ENCODE peak calls at places on chromosomes 5 and 9, in seven cellular contexts. W, S, M, O, P, A and N are unnamed samples.

GRCh38 chr5:18000744-18001143 is 366.5 kb downstream of the TAF11L14 start:
- DNase-seq in W (no peak), S (no peak), M (no peak), O (no peak), P (no peak), A (no peak), N (no peak)

GRCh38 chr5:114223866-114224265 is 138.0 kb upstream of the KCNN2 start:
- DNase-seq in W (no peak), S (no peak), M (peak), O (peak), P (no peak), A (no peak), N (peak)

GRCh38 chr5:67773439-67773988 is 442.0 kb upstream of the PIK3R1 start:
- DNase-seq in W (no peak), S (peak), M (no peak), O (no peak), P (no peak), A (no peak), N (no peak)

GRCh38 chr5:11384441-11385250 is 519.6 kb downstream of the CTNND2 start:
- DNase-seq in W (no peak), S (peak), M (no peak), O (peak), P (peak), A (no peak), N (peak)

GRCh38 chr9:88143944-88144343 is 5.7 kb upstream of the SPATA31C2 start:
- DNase-seq in W (no peak), S (no peak), M (no peak), O (no peak), P (no peak), A (no peak), N (no peak)

GRCh38 chr5:39517800-39518199 is 93.0 kb upstream of the DAB2 start:
- DNase-seq in W (peak), S (no peak), M (peak), O (no peak), P (no peak), A (peak), N (no peak)

GRCh38 chr5:139845846-139846681 is 50.5 kb downstream of the PSD2 start:
- DNase-seq in W (no peak), S (no peak), M (no peak), O (no peak), P (no peak), A (no peak), N (no peak)

GRCh38 chr5:140575309-140575708 is 10.7 kb downstream of the SLC35A4 start:
- DNase-seq in W (no peak), S (peak), M (peak), O (peak), P (no peak), A (no peak), N (peak)

GRCh38 chr5:53035868-53036381 is 46.8 kb downstream of the ITGA2 start:
- DNase-seq in W (no peak), S (no peak), M (peak), O (peak), P (no peak), A (peak), N (peak)

GRCh38 chr9:132283863-132284262 is 70.9 kb downstream of the SETX start:
- DNase-seq in W (no peak), S (no peak), M (peak), O (no peak), P (no peak), A (no peak), N (no peak)

GRCh38 chr5:21236896-21237830 is 1249.2 kb upstream of the CDH18 start:
- DNase-seq in W (no peak), S (no peak), M (peak), O (no peak), P (no peak), A (no peak), N (no peak)

GRCh38 chr5:13278148-13278547 is 666.3 kb downstream of the DNAH5 start:
- DNase-seq in W (no peak), S (no peak), M (no peak), O (peak), P (no peak), A (no peak), N (no peak)

GRCh38 chr9:114385412-114386181 is 2.2 kb downstream of the AKNA start:
- DNase-seq in W (peak), S (peak), M (peak), O (no peak), P (no peak), A (no peak), N (no peak)

GRCh38 chr9:114384836-114385411 is 2.9 kb downstream of the AKNA start:
- DNase-seq in W (no peak), S (no peak), M (no peak), O (no peak), P (no peak), A (no peak), N (no peak)

GRCh38 chr9:114383866-114384231 is 3.9 kb downstream of the AKNA start:
- DNase-seq in W (no peak), S (no peak), M (no peak), O (no peak), P (no peak), A (no peak), N (no peak)

GRCh38 chr9:114380988-114381387 is 6.8 kb downstream of the AKNA start:
- DNase-seq in W (no peak), S (peak), M (no peak), O (no peak), P (no peak), A (no peak), N (no peak)

GRCh38 chr9:114382951-114383865 is 4.6 kb downstream of the AKNA start:
- DNase-seq in W (no peak), S (peak), M (no peak), O (peak), P (peak), A (no peak), N (no peak)
- TF ChIP-seq CTCF in W (peak), S (no peak), M (peak), O (no peak), P (no peak), A (no peak), N (no peak)

GRCh38 chr5:169148066-169148740 is 152.7 kb downstream of the SLIT3 start:
- DNase-seq in W (no peak), S (no peak), M (no peak), O (no peak), P (no peak), A (no peak), N (no peak)

GRCh38 chr5:169147542-169147941 is 153.4 kb downstream of the SLIT3 start:
- DNase-seq in W (no peak), S (no peak), M (no peak), O (no peak), P (no peak), A (no peak), N (no peak)

GRCh38 chr5:169150108-169150507 is 150.8 kb downstream of the SLIT3 start:
- DNase-seq in W (no peak), S (no peak), M (no peak), O (no peak), P (no peak), A (no peak), N (no peak)

GRCh38 chr5:169151051-169151805 is 149.7 kb downstream of the SLIT3 start:
- DNase-seq in W (no peak), S (no peak), M (no peak), O (peak), P (no peak), A (no peak), N (no peak)

GRCh38 chr5:169149317-169149716 is 151.6 kb downstream of the SLIT3 start:
- DNase-seq in W (no peak), S (no peak), M (no peak), O (peak), P (no peak), A (peak), N (peak)
- TF ChIP-seq CTCF in W (peak), S (no peak), M (peak), O (peak), P (peak), A (peak), N (peak)

DNA sequence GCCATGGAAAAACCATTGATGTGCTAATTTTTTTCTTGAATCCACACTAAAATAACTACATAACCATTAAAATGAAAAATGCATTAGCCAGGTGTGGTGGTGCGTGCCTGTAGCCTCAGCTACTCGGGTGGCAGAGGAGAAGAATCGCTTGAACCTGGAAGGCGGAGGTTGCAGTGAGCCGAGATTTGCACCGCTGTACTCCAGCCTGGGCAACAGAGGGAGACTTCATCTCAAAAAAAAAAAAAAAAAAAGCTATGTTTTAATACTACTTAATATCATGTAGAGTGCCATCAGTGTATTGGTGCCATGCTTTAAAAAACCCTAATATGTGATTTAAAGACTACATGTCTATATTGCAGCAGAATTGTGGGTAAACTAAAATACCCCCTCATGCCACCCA is 58.9 kb downstream of the NDFIP1 start:
- DNase-seq in W (no peak), S (no peak), M (peak), O (no peak), P (no peak), A (no peak), N (no peak)
- TF ChIP-seq CTCF in W (peak), S (no peak), M (peak), O (peak), P (no peak), A (no peak), N (no peak)

GRCh38 chr5:127878174-127878750 is 175.1 kb downstream of the CCDC192 start:
- DNase-seq in W (no peak), S (no peak), M (peak), O (peak), P (peak), A (peak), N (peak)
- TF ChIP-seq CTCF in W (peak), S (peak), M (peak), O (peak), P (peak), A (peak), N (peak)

DNA sequence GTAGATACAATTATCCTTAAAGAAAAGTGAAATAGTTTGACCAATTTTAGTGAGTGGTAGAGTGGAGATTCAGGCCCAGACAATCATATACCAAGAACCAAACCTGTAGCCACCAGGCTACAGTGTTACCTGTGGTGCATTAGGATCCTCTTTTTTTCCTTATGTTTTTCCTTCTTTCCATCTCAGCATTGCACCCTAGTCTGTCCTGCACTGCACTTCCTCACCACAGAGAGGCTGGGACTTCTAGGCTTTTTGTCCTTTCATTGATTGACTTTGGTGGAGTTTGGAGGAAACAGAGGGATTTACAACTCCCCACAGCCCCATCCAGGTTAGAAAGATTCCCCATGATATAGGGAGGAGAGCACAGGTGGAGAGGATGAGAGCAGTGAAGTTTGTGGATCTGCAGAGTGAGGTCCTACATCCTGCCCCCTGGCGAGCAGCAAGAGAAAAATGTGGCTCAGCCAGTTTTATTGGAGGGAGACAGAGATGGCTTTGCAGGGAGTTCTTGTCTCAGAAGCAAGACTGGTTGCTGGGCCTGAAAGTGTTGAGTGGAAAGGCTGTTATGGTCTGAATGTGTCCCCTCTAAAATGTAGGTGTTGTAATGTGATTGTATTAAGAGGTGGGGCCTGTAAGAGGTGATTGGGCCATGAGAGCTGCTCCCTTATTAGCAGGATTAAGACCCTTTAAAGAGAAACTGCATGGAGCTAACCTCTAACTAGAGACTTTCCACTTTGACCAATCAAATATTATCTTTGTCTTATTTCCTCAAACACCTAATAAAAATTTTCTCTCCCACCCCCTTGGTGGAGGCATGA is 36.2 kb downstream of the KIF4B start:
- DNase-seq in W (no peak), S (no peak), M (peak), O (peak), P (peak), A (no peak), N (no peak)
- TF ChIP-seq CTCF in W (peak), S (no peak), M (peak), O (peak), P (peak), A (peak), N (no peak)

DNA sequence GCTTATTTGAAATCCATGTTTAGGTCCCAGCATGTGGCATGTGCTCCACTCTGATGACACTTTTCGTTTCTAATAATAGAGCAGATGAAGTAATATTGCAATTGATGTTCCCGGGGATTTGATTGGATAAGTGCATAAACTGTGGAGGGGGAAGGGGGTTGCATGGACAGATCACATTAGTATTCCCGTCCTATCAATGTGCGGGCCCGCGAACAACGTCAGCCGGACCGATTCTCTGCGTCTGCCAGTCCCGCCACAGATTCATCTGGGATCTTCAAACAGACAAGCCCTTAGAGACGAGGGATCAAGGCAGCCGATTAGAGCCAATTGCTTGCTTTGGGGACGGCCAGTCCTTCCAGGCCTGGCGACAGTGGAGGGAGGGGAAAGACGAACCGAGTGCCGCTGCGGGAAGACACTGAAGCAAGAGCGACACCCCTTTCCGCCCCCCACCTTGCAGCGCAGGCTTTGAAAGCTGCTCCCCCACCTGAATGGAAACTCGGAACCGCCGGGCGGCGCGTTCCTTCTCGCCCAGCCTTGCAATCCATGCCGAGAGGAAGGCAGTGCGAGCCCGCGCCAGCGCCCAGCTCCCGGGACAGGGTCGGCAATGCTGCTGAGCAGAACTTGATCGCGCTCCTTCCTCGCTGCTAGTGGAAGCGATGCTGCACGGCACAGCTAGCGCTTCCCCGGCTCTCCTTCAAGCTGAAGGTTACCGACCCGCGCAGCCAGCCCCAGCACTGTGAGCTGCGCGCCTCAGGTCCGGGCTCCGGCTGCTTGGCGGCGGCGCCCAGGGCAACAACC is at the start of gene RGS7BP:
- DNase-seq in W (no peak), S (no peak), M (peak), O (peak), P (peak), A (no peak), N (peak)
- TF ChIP-seq CTCF in W (no peak), S (no peak), M (no peak), O (no peak), P (peak), A (no peak), N (no peak)

DNA sequence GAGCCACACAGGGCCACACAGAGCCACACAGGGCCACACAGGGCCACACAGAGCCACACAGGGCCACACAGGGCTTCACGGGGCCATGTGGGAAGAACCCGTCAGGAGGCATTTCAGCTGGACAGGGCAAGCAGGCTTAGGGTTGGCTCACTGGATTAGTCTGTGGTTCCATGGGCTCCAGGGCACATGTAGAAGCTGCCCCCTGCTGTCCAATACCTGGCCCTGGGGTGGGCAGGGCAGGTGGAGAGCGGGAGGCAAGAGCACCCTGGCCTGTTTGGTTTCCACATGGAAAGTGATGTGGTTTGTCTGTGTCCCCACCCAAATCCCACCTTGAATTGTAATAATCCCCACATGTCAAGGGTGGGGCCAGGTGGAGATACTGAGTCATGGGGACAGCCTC is 16.4 kb upstream of the LPCAT1 start:
- DNase-seq in W (no peak), S (peak), M (no peak), O (no peak), P (no peak), A (no peak), N (no peak)
- TF ChIP-seq CTCF in W (no peak), S (no peak), M (peak), O (no peak), P (no peak), A (no peak), N (no peak)

DNA sequence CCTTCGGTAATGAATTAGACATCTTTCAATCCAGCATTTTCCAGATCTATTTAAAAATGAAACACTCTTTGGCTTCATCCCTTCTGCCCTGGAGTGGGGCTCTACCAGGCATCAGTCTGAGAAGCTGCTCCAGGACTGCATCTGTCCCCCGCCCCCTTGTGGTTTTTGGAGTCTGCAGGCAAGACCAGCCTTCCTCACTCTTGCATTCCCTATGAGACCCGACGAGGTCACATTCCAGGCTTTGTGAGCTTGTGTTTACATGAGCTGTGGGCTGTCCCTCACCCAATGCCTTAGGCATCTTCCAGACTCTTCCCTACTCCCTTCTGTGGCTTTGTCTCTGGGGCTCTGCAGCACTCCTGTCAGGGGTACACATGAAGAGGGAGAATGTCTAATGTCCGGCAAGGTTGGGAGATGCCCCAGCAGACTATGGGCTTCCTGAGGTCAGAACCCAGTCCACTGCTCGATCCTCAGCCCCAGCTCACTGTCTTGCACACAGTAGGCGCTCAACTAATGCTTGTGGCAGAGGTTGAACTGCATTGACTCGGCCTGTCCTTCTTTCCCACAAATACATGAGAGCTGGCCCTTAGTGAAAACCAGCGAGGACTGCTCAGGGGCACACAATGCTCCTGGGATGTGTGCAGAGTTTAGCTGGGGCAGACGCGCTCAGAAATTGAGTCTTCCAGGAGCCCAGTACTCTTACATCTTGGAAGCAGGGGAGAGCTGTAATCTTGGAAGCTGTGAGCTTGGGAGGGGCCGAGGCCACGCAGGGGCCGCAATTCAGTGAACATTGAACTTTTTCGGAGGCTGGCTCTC is 11.6 kb upstream of the GADD45G start:
- DNase-seq in W (no peak), S (no peak), M (peak), O (peak), P (peak), A (no peak), N (peak)
- TF ChIP-seq CTCF in W (peak), S (no peak), M (peak), O (peak), P (peak), A (no peak), N (no peak)